ENCODE peak calls at places on chromosomes 3 and 15, in nine cellular contexts. C is tibial artery, O is left lung, B is AG04450, D is cardiac muscle cell, S is WTC11, L is fibroblast of pulmonary artery, R is AG10803, A is sigmoid colon. G is an unnamed sample.

GRCh38 chr3:107796786-107797185 is 274.0 kb downstream of the BBX start:
- DNase-seq in L (peak; percentile 76), A (no peak), S (no peak), D (peak; percentile 83), B (peak; percentile 18), R (peak; percentile 78), C (no peak), O (no peak), G (no peak)

GRCh38 chr3:115862824-115863223 is 239.5 kb downstream of the GAP43 start:
- DNase-seq in B (no peak), L (no peak), O (no peak), C (no peak), A (no peak), R (no peak), S (peak; percentile 17), D (no peak), G (no peak)

GRCh38 chr15:90173372-90173771 is 27.8 kb upstream of the SEMA4B start:
- DNase-seq in S (no peak), B (no peak), A (no peak), C (no peak), O (no peak), L (no peak), R (no peak), D (no peak), G (no peak)

GRCh38 chr3:30140356-30140755 is 466.0 kb upstream of the TGFBR2 start:
- DNase-seq in O (no peak), R (peak; percentile 69), D (no peak), S (no peak), A (no peak), L (no peak), C (no peak), B (no peak), G (no peak)

GRCh38 chr3:127450331-127450730 is 140.2 kb downstream of the TPRA1 start:
- DNase-seq in B (no peak), S (no peak), L (no peak), A (peak; percentile 34), O (no peak), R (no peak), C (peak; percentile 13), D (no peak), G (no peak)

GRCh38 chr3:78907367-78907766 is 860.4 kb downstream of the ROBO1 start:
- DNase-seq in L (peak; percentile 54), D (peak; percentile 35), R (no peak), A (no peak), C (no peak), B (no peak), O (no peak), S (no peak), G (no peak)

GRCh38 chr15:66939016-66939415 is 126.4 kb upstream of the SMAD3 start:
- DNase-seq in D (no peak), O (no peak), C (no peak), S (no peak), A (peak; percentile 4), B (no peak), L (no peak), R (no peak), G (no peak)

GRCh38 chr3:13811614-13812013 is 68.3 kb downstream of the WNT7A start:
- DNase-seq in O (no peak), C (no peak), L (no peak), B (no peak), R (no peak), D (no peak), A (no peak), S (no peak), G (no peak)

GRCh38 chr15:90099868-90100854 is 2.1 kb downstream of the IDH2 start:
- DNase-seq in S (no peak), B (no peak), R (peak; percentile 97), A (peak; percentile 78), O (no peak), C (peak; percentile 69), D (peak; percentile 57), L (peak; percentile 58), G (peak; percentile 13)

GRCh38 chr3:55180161-55180560 is 252.3 kb upstream of the LRTM1 start:
- DNase-seq in C (no peak), L (no peak), R (peak; percentile 69), S (no peak), B (no peak), A (no peak), O (no peak), D (no peak), G (peak; percentile 25)

GRCh38 chr15:72540606-72541237 is 66.6 kb downstream of the ARIH1 start:
- DNase-seq in R (no peak), A (no peak), B (no peak), S (no peak), C (no peak), L (no peak), D (no peak), O (no peak), G (no peak)

GRCh38 chr3:161558256-161558655 is 61.6 kb downstream of the OTOL1 start:
- DNase-seq in R (peak; percentile 4), S (no peak), A (no peak), D (no peak), O (no peak), B (no peak), L (no peak), C (no peak), G (no peak)

GRCh38 chr15:51243774-51244173 is 94.6 kb downstream of the CYP19A1 start:
- DNase-seq in S (no peak), D (no peak), C (no peak), R (no peak), B (no peak), L (no peak), O (no peak), A (no peak), G (no peak)

GRCh38 chr3:26960382-26960781 is 337.8 kb downstream of the LRRC3B start:
- DNase-seq in A (no peak), B (no peak), S (no peak), L (no peak), O (no peak), R (no peak), D (no peak), C (no peak), G (no peak)

GRCh38 chr3:194133661-194134230 is 2.2 kb upstream of the HES1 start:
- DNase-seq in L (peak; percentile 74), O (peak; percentile 84), R (peak; percentile 67), B (no peak), C (peak; percentile 55), D (peak; percentile 78), A (peak; percentile 83), S (peak; percentile 61), G (no peak)

GRCh38 chr3:149605902-149606301 is 51.9 kb downstream of the WWTR1 start:
- DNase-seq in B (no peak), R (peak; percentile 83), O (no peak), C (no peak), L (peak; percentile 64), A (no peak), D (no peak), S (no peak), G (peak; percentile 77)

GRCh38 chr3:141231923-141232861 is 567 bp downstream of the PXYLP1 start:
- DNase-seq in L (no peak), R (no peak), D (peak; percentile 10), S (peak; percentile 66), C (no peak), O (peak; percentile 91), B (no peak), A (peak; percentile 76), G (no peak)

GRCh38 chr3:196193738-196194541 is 17.3 kb downstream of the ZDHHC19 start:
- DNase-seq in L (no peak), B (no peak), R (no peak), S (no peak), C (peak; percentile 51), O (peak; percentile 89), D (no peak), A (no peak), G (no peak)

GRCh38 chr15:69141286-69141701 is 19.1 kb upstream of the GLCE start:
- DNase-seq in O (no peak), S (no peak), C (no peak), D (no peak), A (no peak), R (no peak), B (no peak), L (no peak), G (no peak)
- TF ChIP-seq CTCF in O (no peak), S (no peak), C (no peak), D (no peak), A (no peak), R (no peak), B (no peak), L (no peak), G (peak; percentile 58)

DNA sequence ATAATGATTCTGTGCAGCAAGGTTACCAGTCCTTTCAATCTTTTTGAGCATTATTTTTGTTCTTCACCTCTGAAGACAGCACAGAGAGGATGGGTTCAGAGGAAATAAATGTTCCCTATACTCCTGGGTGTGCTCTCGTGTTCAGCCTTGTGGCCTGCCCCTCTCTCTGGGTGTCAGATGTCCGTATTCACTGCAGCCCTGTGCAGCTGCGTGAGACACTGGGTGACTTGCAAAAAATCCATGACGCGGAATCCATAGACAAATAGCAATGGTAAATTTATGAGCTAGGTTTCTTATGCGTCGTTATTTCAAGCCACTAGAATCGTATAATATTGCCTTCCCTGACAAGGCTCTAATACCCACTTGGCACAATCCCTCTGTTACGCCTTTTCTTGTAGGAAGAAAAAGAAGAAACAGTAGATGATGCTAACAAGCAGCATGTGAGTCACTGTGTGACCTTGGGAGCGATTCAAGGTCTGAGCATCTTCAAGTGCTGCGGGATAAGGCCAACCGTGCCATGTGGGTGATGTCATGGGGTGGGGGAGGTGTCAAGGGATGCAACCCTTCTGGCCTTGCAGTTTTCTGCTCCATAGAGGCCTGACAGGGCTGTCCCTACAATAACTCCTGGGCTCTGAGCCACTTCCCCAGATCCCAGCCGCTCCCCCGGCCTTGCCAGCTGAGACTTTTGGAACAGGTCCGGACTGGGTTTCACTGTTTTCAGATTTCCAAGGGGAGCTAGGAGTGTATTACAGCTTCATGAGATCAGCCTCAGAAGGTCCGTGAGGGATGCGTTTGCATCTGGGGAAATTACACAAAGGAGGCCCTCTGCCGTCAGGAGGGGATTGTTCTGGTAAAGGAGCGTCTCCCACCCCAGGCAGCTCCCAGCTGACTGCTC is 47.6 kb upstream of the POMGNT2 start:
- DNase-seq in A (peak; percentile 89), R (peak; percentile 91), D (peak; percentile 74), C (peak; percentile 35), L (peak; percentile 90), O (no peak), S (no peak), B (peak; percentile 60), G (peak; percentile 64)
- TF ChIP-seq CTCF in A (no peak), R (peak; percentile 21), D (peak; percentile 24), C (no peak), L (peak; percentile 29), O (no peak), S (no peak), B (no peak), G (peak; percentile 37)

DNA sequence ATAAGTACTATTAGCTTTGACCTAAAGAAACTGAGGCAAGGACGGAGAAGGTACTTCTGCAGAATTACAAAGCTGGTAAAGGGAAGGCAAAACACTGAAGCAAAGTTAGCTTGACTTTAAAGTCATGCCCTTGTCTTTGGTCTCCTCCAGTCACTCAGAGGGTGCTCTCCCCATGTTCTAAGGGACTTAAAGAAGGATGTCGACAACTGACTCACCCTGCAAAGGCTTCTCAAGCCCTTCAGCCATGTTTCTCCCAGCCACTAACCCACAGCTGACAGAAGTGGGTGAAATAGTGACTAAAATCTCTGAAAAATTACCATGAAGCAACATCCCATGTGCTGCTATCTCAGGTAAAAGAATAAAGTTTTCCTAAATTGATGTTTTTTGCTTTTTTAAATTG is 46.4 kb downstream of the SUCLG2 start:
- DNase-seq in O (no peak), S (no peak), B (no peak), A (no peak), C (no peak), D (no peak), L (no peak), R (no peak), G (no peak)
- TF ChIP-seq CTCF in O (no peak), S (no peak), B (no peak), A (no peak), C (no peak), D (no peak), L (no peak), R (no peak), G (no peak)

GRCh38 chr3:192188218-192188835 is 539.0 kb downstream of the FGF12 start:
- DNase-seq in D (peak; percentile 67), B (no peak), O (no peak), L (peak; percentile 27), A (no peak), S (peak; percentile 77), R (no peak), C (peak; percentile 58), G (no peak)
- TF ChIP-seq CTCF in D (peak; percentile 56), B (peak; percentile 42), O (peak; percentile 53), L (peak; percentile 48), A (no peak), S (peak; percentile 74), R (peak; percentile 26), C (peak; percentile 11), G (peak; percentile 78)

G was measured in HFFc6.